ENCODE peak calls at places on chromosomes 1 and 21, in nine cellular contexts. G is activated CD4-positive, alpha-beta T cell treated with anti-CD3 and anti-CD28 coated beads, Interleukin-2, amount 50 U/mL, for 24 hours; S is NCI-H510A treated with DMSO at 0.1 percent for 48 hours; O is LHCN-M2; I is stimulated activated CD4-positive, alpha-beta T cell treated with anti-CD3 and anti-CD28 coated beads, Interleukin-4, amount 100 ng/mL, for 24 hours; R is DMS153; T is Right ventricle myocardium superior; P is activated CD4-positive, alpha-beta memory T cell treated with anti-CD3 and anti-CD28 coated beads for 36 hours; Z is head of caudate nucleus. M is an unnamed sample.

GRCh38 chr1:202800742-202801141 is 7.5 kb downstream of the KDM5B start:
- DNase-seq in G (no peak), S (no peak), O (no peak), I (no peak), R (no peak), T (no peak), P (no peak), Z (peak), M (no peak)

GRCh38 chr1:184499626-184500025 is 112.8 kb downstream of the C1orf21 start:
- DNase-seq in G (no peak), S (no peak), O (peak), I (no peak), R (no peak), T (no peak), P (no peak), Z (no peak), M (no peak)

GRCh38 chr21:39168800-39169199 is 14.5 kb downstream of the PSMG1 start:
- DNase-seq in G (no peak), S (no peak), O (no peak), I (no peak), R (no peak), T (no peak), P (no peak), Z (no peak), M (no peak)

GRCh38 chr1:178310685-178311105 is 186.1 kb downstream of the CLEC20A start:
- DNase-seq in G (no peak), S (peak), O (peak), I (no peak), R (peak), T (no peak), P (no peak), Z (no peak), M (no peak)

GRCh38 chr1:150650193-150650592 is 20.8 kb upstream of the ENSA start:
- DNase-seq in G (no peak), S (peak), O (no peak), I (no peak), R (peak), T (no peak), P (no peak), Z (no peak), M (no peak)

GRCh38 chr21:35449846-35450245 is 400.7 kb upstream of the RUNX1 start:
- DNase-seq in G (no peak), S (no peak), O (no peak), I (no peak), R (no peak), T (no peak), P (no peak), Z (no peak), M (no peak)

GRCh38 chr1:21302747-21303715 is 12.8 kb upstream of the ECE1 start:
- DNase-seq in G (no peak), S (no peak), O (peak), I (no peak), R (no peak), T (no peak), P (no peak), Z (no peak), M (peak)

GRCh38 chr21:46000731-46001641 is 19.4 kb downstream of the COL6A1 start:
- DNase-seq in G (no peak), S (no peak), O (no peak), I (no peak), R (no peak), T (peak), P (peak), Z (peak), M (peak)

GRCh38 chr1:70090146-70090545 is 115.2 kb downstream of the LRRC40 start:
- DNase-seq in G (no peak), S (no peak), O (no peak), I (no peak), R (no peak), T (no peak), P (no peak), Z (no peak), M (no peak)

GRCh38 chr1:21811875-21812305 is at the start of gene LDLRAD2:
- DNase-seq in G (no peak), S (no peak), O (no peak), I (no peak), R (no peak), T (no peak), P (no peak), Z (no peak), M (no peak)

GRCh38 chr1:10555635-10556429 is 81.1 kb downstream of the PEX14 start:
- DNase-seq in G (no peak), S (peak), O (no peak), I (no peak), R (no peak), T (no peak), P (no peak), Z (no peak), M (no peak)

GRCh38 chr1:216750962-216751361 is 27.7 kb upstream of the ESRRG start:
- DNase-seq in G (no peak), S (no peak), O (no peak), I (no peak), R (no peak), T (no peak), P (no peak), Z (no peak), M (no peak)

GRCh38 chr1:172451002-172451443 is 7.2 kb upstream of the PIGC start:
- DNase-seq in G (no peak), S (peak), O (peak), I (no peak), R (peak), T (no peak), P (peak), Z (peak), M (no peak)

GRCh38 chr21:36385909-36386642 is 884 bp downstream of the CHAF1B start:
- DNase-seq in G (no peak), S (no peak), O (peak), I (no peak), R (no peak), T (no peak), P (no peak), Z (no peak), M (no peak)

M was measured in Right ventricle myocardium inferior.